ENCODE peak calls at places on chromosomes 11 and 22, in seven cellular contexts. One of them, this sample, is unnamed. For H3K4me1, the result is how much of the 10 kb centered on the place peaks cover.

GRCh38 chr11:10728779-10729472 is 22.1 kb upstream of the CTR9 start:
- DNase-seq in CD4-positive, alpha-beta memory T cell: no peak
- DNase-seq in breast epithelium: no peak
- DNase-seq in CD4-positive, CD25-positive, alpha-beta regulatory T cell: no peak
- DNase-seq in OCI-LY7: no peak
- DNase-seq in endodermal cell: peak
- DNase-seq in mesenchymal stem cell: peak
- DNase-seq in this sample: no peak

GRCh38 chr11:1825785-1826451 is 8.9 kb upstream of the SYT8 start:
- DNase-seq in breast epithelium: no peak
- DNase-seq in endodermal cell: peak
- DNase-seq in mesenchymal stem cell: no peak
- DNase-seq in CD4-positive, alpha-beta memory T cell: no peak
- DNase-seq in OCI-LY7: no peak
- DNase-seq in CD4-positive, CD25-positive, alpha-beta regulatory T cell: no peak
- DNase-seq in this sample: no peak

GRCh38 chr11:109728056-109728455 is 306.1 kb downstream of the C11orf87 start:
- DNase-seq in OCI-LY7: no peak
- DNase-seq in endodermal cell: no peak
- DNase-seq in CD4-positive, alpha-beta memory T cell: no peak
- DNase-seq in mesenchymal stem cell: peak
- DNase-seq in breast epithelium: no peak
- DNase-seq in CD4-positive, CD25-positive, alpha-beta regulatory T cell: no peak
- DNase-seq in this sample: no peak

GRCh38 chr11:47234669-47235075 is 13.9 kb downstream of the ACP2 start:
- DNase-seq in CD4-positive, alpha-beta memory T cell: peak
- DNase-seq in CD4-positive, CD25-positive, alpha-beta regulatory T cell: no peak
- DNase-seq in breast epithelium: peak
- DNase-seq in endodermal cell: no peak
- DNase-seq in mesenchymal stem cell: no peak
- DNase-seq in OCI-LY7: no peak
- DNase-seq in this sample: peak

GRCh38 chr11:26987726-26988125 is 6.2 kb upstream of the FIBIN start:
- DNase-seq in OCI-LY7: no peak
- DNase-seq in endodermal cell: no peak
- DNase-seq in CD4-positive, CD25-positive, alpha-beta regulatory T cell: no peak
- DNase-seq in CD4-positive, alpha-beta memory T cell: no peak
- DNase-seq in breast epithelium: no peak
- DNase-seq in mesenchymal stem cell: no peak
- DNase-seq in this sample: no peak

GRCh38 chr11:62104001-62104400 is 19.8 kb upstream of the INCENP start:
- DNase-seq in breast epithelium: no peak
- DNase-seq in CD4-positive, alpha-beta memory T cell: no peak
- DNase-seq in OCI-LY7: no peak
- DNase-seq in mesenchymal stem cell: no peak
- DNase-seq in endodermal cell: no peak
- DNase-seq in CD4-positive, CD25-positive, alpha-beta regulatory T cell: no peak
- DNase-seq in this sample: no peak

GRCh38 chr11:69892237-69892985 is 73.2 kb upstream of the FGF3 start:
- DNase-seq in breast epithelium: no peak
- DNase-seq in mesenchymal stem cell: peak
- DNase-seq in OCI-LY7: no peak
- DNase-seq in CD4-positive, alpha-beta memory T cell: no peak
- DNase-seq in CD4-positive, CD25-positive, alpha-beta regulatory T cell: no peak
- DNase-seq in endodermal cell: peak
- DNase-seq in this sample: no peak

GRCh38 chr11:32176223-32176811 is 85.4 kb downstream of the RCN1 start:
- DNase-seq in CD4-positive, alpha-beta memory T cell: peak
- DNase-seq in CD4-positive, CD25-positive, alpha-beta regulatory T cell: peak
- DNase-seq in endodermal cell: peak
- DNase-seq in breast epithelium: peak
- DNase-seq in mesenchymal stem cell: peak
- DNase-seq in OCI-LY7: peak
- DNase-seq in this sample: peak

GRCh38 chr11:73856001-73856663 is 20.5 kb downstream of the COA4 start:
- DNase-seq in CD4-positive, alpha-beta memory T cell: no peak
- DNase-seq in breast epithelium: no peak
- DNase-seq in CD4-positive, CD25-positive, alpha-beta regulatory T cell: no peak
- DNase-seq in mesenchymal stem cell: no peak
- DNase-seq in endodermal cell: no peak
- DNase-seq in OCI-LY7: no peak
- DNase-seq in this sample: no peak

GRCh38 chr11:705646-706438 is at the start of gene EPS8L2:
- DNase-seq in CD4-positive, CD25-positive, alpha-beta regulatory T cell: no peak
- DNase-seq in CD4-positive, alpha-beta memory T cell: no peak
- DNase-seq in breast epithelium: peak
- DNase-seq in mesenchymal stem cell: no peak
- DNase-seq in OCI-LY7: no peak
- DNase-seq in endodermal cell: peak
- DNase-seq in this sample: no peak

GRCh38 chr11:94583885-94584500 is 16.8 kb downstream of the PIWIL4 start:
- DNase-seq in breast epithelium: no peak
- DNase-seq in mesenchymal stem cell: peak
- DNase-seq in endodermal cell: no peak
- DNase-seq in CD4-positive, alpha-beta memory T cell: no peak
- DNase-seq in OCI-LY7: no peak
- DNase-seq in CD4-positive, CD25-positive, alpha-beta regulatory T cell: no peak
- DNase-seq in this sample: no peak

GRCh38 chr22:17086750-17087149 is 1.9 kb downstream of the IL17RA start:
- DNase-seq in OCI-LY7: peak
- DNase-seq in mesenchymal stem cell: no peak
- DNase-seq in CD4-positive, CD25-positive, alpha-beta regulatory T cell: peak
- DNase-seq in endodermal cell: peak
- DNase-seq in breast epithelium: no peak
- DNase-seq in CD4-positive, alpha-beta memory T cell: peak
- DNase-seq in this sample: no peak

GRCh38 chr11:61679301-61679700 is 890 bp upstream of the DAGLA start:
- DNase-seq in CD4-positive, CD25-positive, alpha-beta regulatory T cell: no peak
- DNase-seq in endodermal cell: peak
- DNase-seq in mesenchymal stem cell: no peak
- DNase-seq in OCI-LY7: no peak
- DNase-seq in breast epithelium: no peak
- DNase-seq in CD4-positive, alpha-beta memory T cell: no peak
- DNase-seq in this sample: no peak

GRCh38 chr11:326842-327580 is 6.4 kb upstream of the IFITM3 start:
- DNase-seq in CD4-positive, CD25-positive, alpha-beta regulatory T cell: peak
- DNase-seq in mesenchymal stem cell: peak
- DNase-seq in breast epithelium: no peak
- DNase-seq in endodermal cell: no peak
- DNase-seq in OCI-LY7: peak
- DNase-seq in CD4-positive, alpha-beta memory T cell: peak
- DNase-seq in this sample: peak

GRCh38 chr11:68025047-68025446 is 5.4 kb upstream of the NDUFS8 start:
- DNase-seq in mesenchymal stem cell: no peak
- DNase-seq in breast epithelium: no peak
- DNase-seq in CD4-positive, CD25-positive, alpha-beta regulatory T cell: no peak
- DNase-seq in CD4-positive, alpha-beta memory T cell: no peak
- DNase-seq in endodermal cell: peak
- DNase-seq in OCI-LY7: peak
- DNase-seq in this sample: no peak

GRCh38 chr11:67302571-67303131 is 679 bp upstream of the SSH3 start:
- DNase-seq in endodermal cell: peak
- DNase-seq in CD4-positive, alpha-beta memory T cell: no peak
- DNase-seq in breast epithelium: peak
- DNase-seq in OCI-LY7: no peak
- DNase-seq in CD4-positive, CD25-positive, alpha-beta regulatory T cell: no peak
- DNase-seq in mesenchymal stem cell: peak
- DNase-seq in this sample: no peak

GRCh38 chr11:46564459-46564858 is 29.4 kb downstream of the AMBRA1 start:
- DNase-seq in endodermal cell: no peak
- DNase-seq in CD4-positive, CD25-positive, alpha-beta regulatory T cell: no peak
- DNase-seq in breast epithelium: no peak
- DNase-seq in CD4-positive, alpha-beta memory T cell: no peak
- DNase-seq in mesenchymal stem cell: peak
- DNase-seq in OCI-LY7: no peak
- DNase-seq in this sample: no peak

GRCh38 chr22:46653596-46653995 is 33.4 kb downstream of the GRAMD4 start:
- DNase-seq in OCI-LY7: no peak
- DNase-seq in endodermal cell: no peak
- DNase-seq in mesenchymal stem cell: no peak
- DNase-seq in CD4-positive, alpha-beta memory T cell: no peak
- DNase-seq in CD4-positive, CD25-positive, alpha-beta regulatory T cell: no peak
- DNase-seq in breast epithelium: no peak
- DNase-seq in this sample: no peak

GRCh38 chr11:94877446-94878200 is 95.7 kb downstream of the CWC15 start:
- DNase-seq in CD4-positive, alpha-beta memory T cell: no peak
- DNase-seq in endodermal cell: peak
- DNase-seq in OCI-LY7: no peak
- DNase-seq in CD4-positive, CD25-positive, alpha-beta regulatory T cell: no peak
- DNase-seq in breast epithelium: no peak
- DNase-seq in mesenchymal stem cell: peak
- DNase-seq in this sample: no peak

GRCh38 chr22:17370036-17370765 is 941 bp downstream of the CECR2 start:
- DNase-seq in endodermal cell: peak
- DNase-seq in CD4-positive, CD25-positive, alpha-beta regulatory T cell: no peak
- DNase-seq in mesenchymal stem cell: peak
- DNase-seq in OCI-LY7: no peak
- DNase-seq in CD4-positive, alpha-beta memory T cell: no peak
- DNase-seq in breast epithelium: no peak
- DNase-seq in this sample: no peak

GRCh38 chr22:23501708-23502107 is 78.4 kb downstream of the IGLL1 start:
- DNase-seq in CD4-positive, CD25-positive, alpha-beta regulatory T cell: no peak
- DNase-seq in CD4-positive, alpha-beta memory T cell: no peak
- DNase-seq in mesenchymal stem cell: no peak
- DNase-seq in breast epithelium: no peak
- DNase-seq in endodermal cell: no peak
- DNase-seq in OCI-LY7: no peak
- DNase-seq in this sample: no peak

GRCh38 chr11:9722893-9723292 is 59.0 kb downstream of the SWAP70 start:
- DNase-seq in CD4-positive, CD25-positive, alpha-beta regulatory T cell: no peak
- DNase-seq in endodermal cell: no peak
- DNase-seq in CD4-positive, alpha-beta memory T cell: no peak
- DNase-seq in breast epithelium: no peak
- DNase-seq in OCI-LY7: no peak
- DNase-seq in mesenchymal stem cell: no peak
- DNase-seq in this sample: no peak

GRCh38 chr11:93484716-93485115 is 58.5 kb downstream of the SMCO4 start:
- DNase-seq in CD4-positive, CD25-positive, alpha-beta regulatory T cell: no peak
- DNase-seq in breast epithelium: no peak
- DNase-seq in OCI-LY7: no peak
- DNase-seq in mesenchymal stem cell: no peak
- DNase-seq in CD4-positive, alpha-beta memory T cell: no peak
- DNase-seq in endodermal cell: no peak
- DNase-seq in this sample: no peak

GRCh38 chr11:69840371-69841169 is 21.4 kb upstream of the FGF3 start:
- DNase-seq in breast epithelium: no peak
- DNase-seq in endodermal cell: peak
- DNase-seq in mesenchymal stem cell: no peak
- DNase-seq in OCI-LY7: no peak
- DNase-seq in CD4-positive, CD25-positive, alpha-beta regulatory T cell: no peak
- DNase-seq in CD4-positive, alpha-beta memory T cell: no peak
- DNase-seq in this sample: no peak

GRCh38 chr11:96943970-96944369 is 554.2 kb downstream of the JRKL start:
- DNase-seq in breast epithelium: no peak
- DNase-seq in endodermal cell: no peak
- DNase-seq in mesenchymal stem cell: no peak
- DNase-seq in CD4-positive, alpha-beta memory T cell: no peak
- DNase-seq in OCI-LY7: no peak
- DNase-seq in CD4-positive, CD25-positive, alpha-beta regulatory T cell: no peak
- DNase-seq in this sample: no peak

GRCh38 chr22:41925783-41926460 is 684 bp downstream of the TNFRSF13C start:
- DNase-seq in OCI-LY7: peak
- DNase-seq in mesenchymal stem cell: peak
- DNase-seq in breast epithelium: no peak
- DNase-seq in CD4-positive, alpha-beta memory T cell: peak
- DNase-seq in endodermal cell: peak
- DNase-seq in CD4-positive, CD25-positive, alpha-beta regulatory T cell: peak
- DNase-seq in this sample: peak
- H3K4me3 ChIP-seq in OCI-LY7: peak
- H3K4me3 ChIP-seq in mesenchymal stem cell: peak
- H3K4me3 ChIP-seq in breast epithelium: peak
- H3K4me3 ChIP-seq in CD4-positive, alpha-beta memory T cell: peak
- H3K4me3 ChIP-seq in endodermal cell: no peak
- H3K4me3 ChIP-seq in CD4-positive, CD25-positive, alpha-beta regulatory T cell: peak
- H3K4me3 ChIP-seq in this sample: peak

DNA sequence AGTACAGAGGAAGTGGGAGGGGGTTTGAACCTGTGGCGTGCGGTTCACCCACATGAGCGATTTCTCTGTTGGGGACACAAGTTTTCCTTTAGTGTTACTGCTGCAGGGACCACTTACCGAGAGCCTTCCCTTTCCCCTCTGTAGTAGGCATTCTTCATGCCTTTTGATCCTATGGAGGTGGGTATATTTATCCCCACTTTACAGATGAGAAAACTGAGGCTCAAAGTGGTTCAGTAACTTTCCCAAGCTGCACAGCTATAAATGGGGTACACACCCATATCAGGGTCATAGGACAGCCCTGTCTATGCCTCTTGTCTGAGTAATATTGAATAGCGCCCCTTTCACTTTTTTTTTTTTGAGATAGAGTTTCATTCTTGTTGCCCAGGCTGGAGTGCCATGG is 3.3 kb upstream of the PHF21B start:
- DNase-seq in mesenchymal stem cell: no peak
- DNase-seq in OCI-LY7: no peak
- DNase-seq in CD4-positive, alpha-beta memory T cell: no peak
- DNase-seq in endodermal cell: no peak
- DNase-seq in breast epithelium: no peak
- DNase-seq in CD4-positive, CD25-positive, alpha-beta regulatory T cell: no peak
- DNase-seq in this sample: no peak
- H3K4me1 ChIP-seq in mesenchymal stem cell: under half
- H3K4me1 ChIP-seq in OCI-LY7: under half
- H3K4me1 ChIP-seq in CD4-positive, alpha-beta memory T cell: under half
- H3K4me1 ChIP-seq in endodermal cell: under half
- H3K4me1 ChIP-seq in breast epithelium: under half
- H3K4me1 ChIP-seq in CD4-positive, CD25-positive, alpha-beta regulatory T cell: under half
- H3K4me1 ChIP-seq in this sample: under half

GRCh38 chr11:58900479-58901420 is 38.5 kb upstream of the GLYATL1 start:
- DNase-seq in CD4-positive, CD25-positive, alpha-beta regulatory T cell: no peak
- DNase-seq in endodermal cell: peak
- DNase-seq in mesenchymal stem cell: peak
- DNase-seq in OCI-LY7: peak
- DNase-seq in CD4-positive, alpha-beta memory T cell: no peak
- DNase-seq in breast epithelium: peak
- DNase-seq in this sample: no peak
- H3K4me3 ChIP-seq in CD4-positive, CD25-positive, alpha-beta regulatory T cell: no peak
- H3K4me3 ChIP-seq in endodermal cell: peak
- H3K4me3 ChIP-seq in mesenchymal stem cell: no peak
- H3K4me3 ChIP-seq in OCI-LY7: no peak
- H3K4me3 ChIP-seq in CD4-positive, alpha-beta memory T cell: no peak
- H3K4me3 ChIP-seq in breast epithelium: no peak
- H3K4me3 ChIP-seq in this sample: no peak

GRCh38 chr11:125374398-125374797 is 121.7 kb downstream of the FEZ1 start:
- DNase-seq in endodermal cell: no peak
- DNase-seq in mesenchymal stem cell: no peak
- DNase-seq in CD4-positive, alpha-beta memory T cell: no peak
- DNase-seq in breast epithelium: no peak
- DNase-seq in CD4-positive, CD25-positive, alpha-beta regulatory T cell: no peak
- DNase-seq in OCI-LY7: no peak
- DNase-seq in this sample: no peak
- H3K4me1 ChIP-seq in endodermal cell: under half
- H3K4me1 ChIP-seq in mesenchymal stem cell: under half
- H3K4me1 ChIP-seq in CD4-positive, alpha-beta memory T cell: under half
- H3K4me1 ChIP-seq in breast epithelium: under half
- H3K4me1 ChIP-seq in CD4-positive, CD25-positive, alpha-beta regulatory T cell: under half
- H3K4me1 ChIP-seq in OCI-LY7: under half
- H3K4me1 ChIP-seq in this sample: under half

GRCh38 chr11:5505363-5506048 is 4.3 kb downstream of the UBQLN3 start:
- DNase-seq in CD4-positive, CD25-positive, alpha-beta regulatory T cell: no peak
- DNase-seq in breast epithelium: no peak
- DNase-seq in endodermal cell: no peak
- DNase-seq in OCI-LY7: no peak
- DNase-seq in CD4-positive, alpha-beta memory T cell: no peak
- DNase-seq in mesenchymal stem cell: no peak
- DNase-seq in this sample: no peak
- H3K4me3 ChIP-seq in CD4-positive, CD25-positive, alpha-beta regulatory T cell: no peak
- H3K4me3 ChIP-seq in breast epithelium: no peak
- H3K4me3 ChIP-seq in endodermal cell: no peak
- H3K4me3 ChIP-seq in OCI-LY7: no peak
- H3K4me3 ChIP-seq in CD4-positive, alpha-beta memory T cell: no peak
- H3K4me3 ChIP-seq in mesenchymal stem cell: no peak
- H3K4me3 ChIP-seq in this sample: no peak